ENCODE peak calls at places on chromosomes 11 and 22, in five cellular contexts. O, U, S, N and J are unnamed samples.

GRCh38 chr11:119093951-119094815 is 7.5 kb downstream of the DPAGT1 start:
- DNase-seq in S (no peak), U (peak), N (peak), O (peak), J (peak)

GRCh38 chr11:101091781-101092180 is 37.8 kb downstream of the PGR start:
- DNase-seq in N (no peak), O (no peak), S (no peak), U (no peak), J (no peak)

GRCh38 chr11:67268036-67268683 is 1.9 kb downstream of the GRK2 start:
- DNase-seq in S (no peak), N (no peak), O (no peak), U (no peak), J (no peak)

GRCh38 chr11:71430166-71430565 is 18.0 kb downstream of the DHCR7 start:
- DNase-seq in N (no peak), S (no peak), U (no peak), O (no peak), J (no peak)

GRCh38 chr11:100825610-100826009 is 138.5 kb downstream of the ARHGAP42 start:
- DNase-seq in N (no peak), S (no peak), O (no peak), U (no peak), J (no peak)

GRCh38 chr11:77074626-77075221 is 8.0 kb downstream of the CAPN5 start:
- DNase-seq in U (no peak), S (no peak), O (no peak), N (no peak), J (no peak)

GRCh38 chr11:68670208-68670992 is 13.9 kb upstream of the GAL start:
- DNase-seq in N (no peak), S (no peak), O (no peak), U (no peak), J (no peak)

GRCh38 chr11:118232659-118233058 is 7.8 kb upstream of the JAML start:
- DNase-seq in N (no peak), U (no peak), S (no peak), O (no peak), J (no peak)

GRCh38 chr22:30092686-30093085 is 12.4 kb downstream of the HORMAD2 start:
- DNase-seq in O (no peak), U (no peak), S (no peak), N (no peak), J (no peak)

GRCh38 chr22:24060375-24060788 is 49.3 kb downstream of the CABIN1 start:
- DNase-seq in N (peak), O (peak), U (no peak), S (no peak), J (peak)

GRCh38 chr11:41382927-41383326 is 76.5 kb downstream of the LRRC4C start:
- DNase-seq in O (no peak), S (no peak), U (no peak), N (no peak), J (peak)

GRCh38 chr11:117827521-117828511 is 3.3 kb upstream of the FXYD2 start:
- DNase-seq in S (no peak), O (no peak), U (no peak), N (peak), J (peak)

GRCh38 chr11:62391642-62392425 is 27.0 kb upstream of the SCGB1A1 start:
- DNase-seq in S (no peak), U (no peak), N (no peak), O (no peak), J (no peak)

GRCh38 chr11:16942342-16942741 is 71.9 kb downstream of the PLEKHA7 start:
- DNase-seq in U (no peak), O (no peak), N (no peak), S (no peak), J (no peak)

GRCh38 chr22:30609260-30610185 is 2.5 kb downstream of the TCN2 start:
- DNase-seq in O (peak), U (no peak), S (no peak), N (peak), J (peak)

GRCh38 chr11:101866619-101867491 is 48.0 kb upstream of the CEP126 start:
- DNase-seq in O (peak), S (no peak), N (no peak), U (no peak), J (no peak)

GRCh38 chr11:107040447-107041444 is 22.5 kb upstream of the GUCY1A2 start:
- DNase-seq in N (no peak), S (no peak), U (no peak), O (peak), J (no peak)

GRCh38 chr11:36264601-36265344 is 24.5 kb downstream of the COMMD9 start:
- DNase-seq in U (no peak), S (no peak), N (no peak), O (no peak), J (no peak)

GRCh38 chr11:58577441-58578135 is 1.3 kb upstream of the ZFP91 start:
- DNase-seq in O (peak), S (peak), N (no peak), U (peak), J (peak)

GRCh38 chr22:40540265-40540664 is 96.3 kb downstream of the MRTFA start:
- DNase-seq in N (no peak), U (no peak), S (no peak), O (no peak), J (no peak)

GRCh38 chr11:61477126-61477525 is 31.4 kb upstream of the LRRC10B start:
- DNase-seq in U (no peak), S (no peak), N (no peak), O (no peak), J (peak)

GRCh38 chr11:118608268-118609214 is 1.1 kb downstream of the PHLDB1 start:
- DNase-seq in N (peak), U (peak), O (peak), S (no peak), J (peak)

GRCh38 chr11:2311456-2312201 is 9.8 kb downstream of the TSPAN32 start:
- DNase-seq in S (no peak), O (no peak), N (peak), U (no peak), J (no peak)

DNA sequence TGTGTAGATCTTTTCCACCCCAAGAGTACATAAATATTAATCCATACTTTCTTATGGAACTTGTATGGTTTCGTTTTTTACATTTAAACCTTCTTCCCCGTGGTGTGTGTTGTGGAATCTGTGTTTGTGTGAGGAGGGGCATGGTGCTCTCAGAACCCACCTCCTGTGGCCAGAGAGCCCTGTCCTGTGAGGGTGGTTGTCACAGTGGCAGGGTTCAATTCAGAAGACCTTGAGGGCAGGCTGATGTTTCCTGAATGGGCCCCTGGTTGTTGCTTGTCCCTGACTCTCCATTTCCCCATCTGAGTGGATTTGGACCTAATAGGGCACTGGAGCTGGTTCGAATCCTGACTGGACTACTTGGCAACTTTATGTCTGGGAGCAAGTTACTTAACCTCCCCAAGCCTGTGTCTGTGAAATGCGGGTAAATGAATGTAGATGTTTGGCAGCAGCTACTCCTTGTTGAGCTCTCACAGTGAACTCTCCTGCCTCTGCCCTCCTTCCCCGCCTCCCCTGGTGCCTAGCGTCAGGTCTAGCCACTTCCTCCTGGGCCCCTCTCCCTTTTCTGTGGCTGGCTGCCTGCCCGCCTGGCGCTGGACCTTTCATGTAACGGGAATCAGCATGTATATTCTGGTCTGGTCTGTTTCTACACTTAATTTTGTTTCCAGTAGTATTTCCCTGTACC is 7.3 kb downstream of the NEAT1 start:
- DNase-seq in S (no peak), O (peak), U (no peak), N (peak), J (peak)
- TF ChIP-seq POLR2A in S (peak), O (peak), U (peak), N (no peak), J (no peak)

GRCh38 chr11:60084866-60085265 is 3.6 kb upstream of the MS4A2 start:
- DNase-seq in N (no peak), U (no peak), S (no peak), O (no peak), J (no peak)
- H3K27ac ChIP-seq in N (no peak), U (no peak), S (no peak), O (no peak), J (no peak)

DNA sequence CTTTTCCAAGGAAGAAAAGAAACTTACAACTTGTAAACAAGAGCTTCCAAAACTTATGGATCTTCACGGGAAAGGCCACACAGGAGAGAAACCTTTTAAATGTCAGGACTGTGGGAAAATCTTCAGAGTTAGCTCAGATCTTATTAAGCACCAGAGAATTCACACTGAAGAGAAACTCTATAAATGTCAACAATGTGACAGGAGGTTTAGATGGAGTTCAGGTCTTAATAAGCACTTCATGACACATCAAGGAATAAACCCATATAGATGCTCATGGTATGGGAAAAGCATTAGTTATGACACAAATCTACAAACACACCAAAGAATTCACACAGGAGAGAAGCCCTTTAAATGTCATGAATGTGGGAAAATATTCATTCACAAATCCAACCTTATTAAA is 32.4 kb downstream of the GAB2 start:
- DNase-seq in U (no peak), O (no peak), S (no peak), N (no peak), J (no peak)
- H3K4me3 ChIP-seq in U (no peak), O (no peak), S (no peak), N (no peak), J (no peak)

GRCh38 chr22:19480173-19480568 is 451 bp downstream of the CDC45 start:
- DNase-seq in U (no peak), N (no peak), S (no peak), O (no peak), J (no peak)

GRCh38 chr22:19478466-19479357 is at the start of gene UFD1:
- DNase-seq in U (peak), S (no peak), N (peak), O (peak), J (peak)

GRCh38 chr22:19478086-19478392 is 954 bp downstream of the UFD1 start:
- DNase-seq in N (no peak), S (no peak), U (no peak), O (no peak), J (no peak)

GRCh38 chr22:19480789-19481188 is 1.1 kb downstream of the CDC45 start:
- DNase-seq in S (no peak), O (no peak), N (no peak), U (no peak), J (no peak)

DNA sequence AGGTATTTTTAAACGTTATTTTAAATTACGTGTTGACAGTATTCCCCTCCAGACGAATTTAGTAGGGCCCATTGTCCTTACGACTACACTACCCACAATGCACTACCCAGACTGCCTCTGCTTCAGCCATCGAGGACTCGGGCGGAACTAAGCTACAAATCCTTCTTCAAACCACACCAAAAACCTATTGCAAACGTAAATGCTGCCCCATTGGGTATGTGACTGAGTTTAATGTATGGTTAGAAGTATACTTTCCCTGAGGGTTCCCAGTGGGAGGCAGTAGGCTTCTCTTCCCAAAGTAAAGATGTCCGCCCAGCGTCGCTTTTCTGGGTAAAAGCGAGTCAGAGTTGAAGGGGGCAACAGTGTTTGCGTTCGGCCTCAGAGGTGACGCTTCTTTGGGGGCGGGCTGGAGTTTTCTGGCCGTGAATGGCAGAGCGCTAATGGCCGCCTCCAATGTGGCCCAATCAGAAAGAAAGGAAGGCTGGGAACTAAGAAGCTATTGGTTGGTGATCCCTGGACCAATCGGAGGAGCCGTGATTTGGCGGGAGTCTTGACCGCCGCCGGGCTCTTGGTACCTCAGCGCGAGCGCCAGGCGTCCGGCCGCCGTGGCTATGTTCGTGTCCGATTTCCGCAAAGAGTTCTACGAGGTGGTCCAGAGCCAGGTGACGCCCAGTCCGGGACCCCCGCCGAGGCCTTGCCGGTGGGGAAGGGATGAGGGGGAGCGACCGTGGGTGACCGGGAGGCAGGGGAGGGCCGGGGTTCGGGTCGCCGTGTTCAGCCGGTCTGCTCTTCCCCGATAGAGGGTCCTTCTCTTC is at the start of gene CDC45:
- DNase-seq in N (peak), S (peak), O (peak), U (peak), J (peak)
- TF ChIP-seq POLR2A in N (no peak), S (no peak), O (peak), U (no peak), J (no peak)

GRCh38 chr11:44989831-44990566 is 39.3 kb upstream of the TP53I11 start:
- DNase-seq in O (no peak), U (no peak), N (peak), S (no peak), J (no peak)

GRCh38 chr11:44992774-44993173 is 42.1 kb upstream of the TP53I11 start:
- DNase-seq in O (no peak), N (no peak), U (no peak), S (no peak), J (no peak)

GRCh38 chr11:44993971-44994705 is 43.5 kb upstream of the TP53I11 start:
- DNase-seq in O (no peak), S (no peak), N (peak), U (no peak), J (no peak)

GRCh38 chr11:44990665-44991064 is 40.0 kb upstream of the TP53I11 start:
- DNase-seq in U (no peak), S (no peak), O (no peak), N (no peak), J (no peak)

GRCh38 chr11:44992181-44992582 is 41.5 kb upstream of the TP53I11 start:
- DNase-seq in O (no peak), N (peak), U (no peak), S (no peak), J (no peak)
- H3K27ac ChIP-seq in O (no peak), N (peak), U (no peak), S (no peak), J (no peak)

GRCh38 chr11:116730568-116730967 is 42.2 kb downstream of the BUD13 start:
- DNase-seq in S (no peak), O (no peak), N (no peak), U (no peak), J (no peak)
- H3K4me3 ChIP-seq in S (no peak), O (no peak), N (no peak), U (no peak), J (no peak)